ENCODE peak calls at places on chromosomes 2 and 18, in six cellular contexts. E is IMR-90, Q is H9, S is mesendoderm, K is H1, M is trophoblast cell. C is an unnamed sample.

GRCh38 chr2:204437334-204437733 is 107.9 kb upstream of the PARD3B start:
- DNase-seq in E (no peak), Q (no peak), S (no peak), K (no peak), M (no peak), C (no peak)

GRCh38 chr18:60350150-60350549 is 22.4 kb downstream of the MC4R start:
- DNase-seq in E (no peak), Q (no peak), S (no peak), K (no peak), M (no peak), C (no peak)

GRCh38 chr18:34159691-34160185 is 65.0 kb downstream of the NOL4 start:
- DNase-seq in E (no peak), Q (no peak), S (peak), K (no peak), M (no peak), C (no peak)

GRCh38 chr2:168920504-168921157 is 19.5 kb downstream of the G6PC2 start:
- DNase-seq in E (peak), Q (no peak), S (peak), K (no peak), M (no peak), C (peak)

GRCh38 chr2:74093840-74094239 is 53.9 kb downstream of the BOLA3 start:
- DNase-seq in E (no peak), Q (peak), S (no peak), K (no peak), M (no peak), C (no peak)

GRCh38 chr2:237434916-237435315 is 21.0 kb upstream of the COL6A3 start:
- DNase-seq in E (peak), Q (no peak), S (no peak), K (no peak), M (no peak), C (peak)

GRCh38 chr2:208608436-208608835 is 201.8 kb downstream of the PTH2R start:
- DNase-seq in E (no peak), Q (no peak), S (no peak), K (no peak), M (no peak), C (no peak)

GRCh38 chr2:168357799-168358504 is 98.1 kb upstream of the CERS6 start:
- DNase-seq in E (no peak), Q (no peak), S (no peak), K (no peak), M (no peak), C (no peak)

GRCh38 chr2:167293172-167293781 is 405.0 kb downstream of the XIRP2 start:
- DNase-seq in E (peak), Q (peak), S (peak), K (no peak), M (no peak), C (peak)

GRCh38 chr18:55582325-55582724 is 5.7 kb downstream of the TCF4 start:
- DNase-seq in E (no peak), Q (peak), S (peak), K (peak), M (no peak), C (no peak)

GRCh38 chr2:43637030-43637803 is at the start of gene PLEKHH2:
- DNase-seq in E (peak), Q (peak), S (peak), K (peak), M (peak), C (peak)

GRCh38 chr2:85550476-85550875 is 10.8 kb downstream of the GGCX start:
- DNase-seq in E (no peak), Q (no peak), S (no peak), K (no peak), M (no peak), C (no peak)

GRCh38 chr2:37773354-37773753 is 101.9 kb upstream of the CDC42EP3 start:
- DNase-seq in E (no peak), Q (no peak), S (no peak), K (no peak), M (no peak), C (no peak)

GRCh38 chr2:70714141-70714905 is 53.7 kb downstream of the ADD2 start:
- DNase-seq in E (no peak), Q (peak), S (no peak), K (no peak), M (no peak), C (no peak)

GRCh38 chr2:221569342-221570278 is 2.5 kb downstream of the EPHA4 start:
- DNase-seq in E (no peak), Q (peak), S (peak), K (no peak), M (no peak), C (no peak)

GRCh38 chr2:167275066-167275465 is 386.8 kb downstream of the XIRP2 start:
- DNase-seq in E (no peak), Q (peak), S (no peak), K (peak), M (no peak), C (no peak)

GRCh38 chr2:10912796-10913445 is 1.2 kb downstream of the KCNF1 start:
- DNase-seq in E (no peak), Q (no peak), S (no peak), K (no peak), M (peak), C (no peak)

GRCh38 chr2:10911291-10912075 is at the start of gene KCNF1:
- DNase-seq in E (peak), Q (peak), S (peak), K (no peak), M (peak), C (peak)

GRCh38 chr2:10913501-10914271 is 2.0 kb downstream of the KCNF1 start:
- DNase-seq in E (no peak), Q (peak), S (no peak), K (no peak), M (no peak), C (no peak)

GRCh38 chr2:10910625-10911024 is 1.1 kb upstream of the KCNF1 start:
- DNase-seq in E (no peak), Q (peak), S (no peak), K (no peak), M (no peak), C (no peak)

GRCh38 chr2:10912076-10912731 is 470 bp downstream of the KCNF1 start:
- DNase-seq in E (no peak), Q (peak), S (no peak), K (no peak), M (no peak), C (no peak)
- H3K9ac ChIP-seq in E (no peak), Q (no peak), S (peak), K (no peak), M (no peak), C (no peak)

DNA sequence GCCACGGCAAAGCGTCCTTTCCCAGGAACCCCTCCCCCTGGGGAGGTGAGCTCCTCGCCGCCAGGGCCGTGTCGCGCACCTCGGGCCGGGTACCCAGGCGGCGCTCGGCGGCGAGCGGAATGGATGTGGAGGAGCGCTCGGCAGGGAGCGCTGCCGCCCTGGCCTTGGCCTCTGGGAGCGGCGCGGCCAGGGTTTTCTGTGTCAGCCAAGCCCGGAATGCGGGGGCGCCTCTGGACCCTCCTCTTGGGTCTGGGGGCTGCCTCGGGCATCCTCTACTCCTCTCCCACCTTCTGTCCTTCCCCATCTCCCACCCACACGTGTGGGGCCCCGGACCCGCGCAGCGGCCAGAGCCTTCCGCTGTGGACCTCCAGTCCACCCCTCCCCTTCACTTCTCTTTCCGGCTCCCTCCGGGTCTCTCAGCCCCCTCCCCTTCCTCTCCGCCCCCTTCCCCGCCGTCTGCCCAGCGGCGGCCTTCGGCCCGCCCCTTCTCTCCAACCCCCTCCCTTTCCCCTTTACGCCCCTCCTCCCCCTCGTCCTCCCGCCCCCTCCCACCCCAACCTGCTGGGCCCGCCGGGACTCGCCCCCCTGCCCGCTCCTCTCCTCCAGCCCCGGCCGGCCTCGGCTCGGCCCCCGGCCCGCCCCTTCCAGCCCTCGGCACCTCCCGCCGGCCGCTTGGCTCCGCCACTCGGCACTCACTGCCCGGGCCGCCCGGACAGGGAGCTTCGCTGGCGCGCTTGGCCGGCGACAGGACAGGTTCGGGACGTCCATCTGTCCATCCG is at the start of gene MERTK:
- DNase-seq in E (peak), Q (peak), S (peak), K (peak), M (peak), C (peak)
- H3K23ac ChIP-seq in E (peak), Q (no peak), S (no peak), K (no peak), M (no peak), C (peak)

GRCh38 chr2:176637497-176638166 is 368.4 kb downstream of the MTX2 start:
- DNase-seq in E (peak), Q (peak), S (peak), K (no peak), M (no peak), C (peak)

GRCh38 chr2:176637134-176637496 is 367.9 kb downstream of the MTX2 start:
- DNase-seq in E (no peak), Q (no peak), S (no peak), K (no peak), M (no peak), C (no peak)

GRCh38 chr2:176638167-176639015 is 369.1 kb downstream of the MTX2 start:
- DNase-seq in E (peak), Q (peak), S (peak), K (no peak), M (peak), C (peak)

GRCh38 chr2:176639016-176639343 is 369.7 kb downstream of the MTX2 start:
- DNase-seq in E (no peak), Q (no peak), S (no peak), K (no peak), M (no peak), C (no peak)

GRCh38 chr2:176636376-176636775 is 367.1 kb downstream of the MTX2 start:
- DNase-seq in E (no peak), Q (no peak), S (no peak), K (no peak), M (no peak), C (no peak)
- H3K9ac ChIP-seq in E (no peak), Q (no peak), S (no peak), K (no peak), M (no peak), C (peak)

GRCh38 chr2:110732422-110733413 is at the start of gene ACOXL:
- DNase-seq in E (no peak), Q (peak), S (peak), K (peak), M (no peak), C (no peak)
- H3K23ac ChIP-seq in E (no peak), Q (no peak), S (peak), K (no peak), M (no peak), C (peak)

C was measured in mesenchymal stem cell.